ENCODE peak calls at places on chromosomes 6 and 20, in ten cellular contexts. Y is NCI-H2081 treated with DMSO at 0.1 percent for 48 hours, B is AG08396, S is SW 1271, A is suprapubic skin, H is AG09309, G is SW480, R is NCI-H2029 treated with DMSO at 0.1 percent for 48 hours, C is renal cortical epithelial cell, E is Right ventricle myocardium superior. U is an unnamed sample.

GRCh38 chr6:2231438-2231837 is 14.0 kb downstream of the GMDS start:
- DNase-seq in Y (no peak), B (no peak), S (no peak), A (no peak), H (no peak), G (no peak), R (peak), C (peak), E (no peak), U (no peak)

GRCh38 chr6:98880486-98880885 is 46.1 kb downstream of the POU3F2 start:
- DNase-seq in Y (no peak), B (no peak), S (no peak), A (no peak), H (no peak), G (no peak), R (no peak), C (no peak), E (no peak), U (peak)

GRCh38 chr6:23650676-23651075 is 475.3 kb upstream of the NRSN1 start:
- DNase-seq in Y (no peak), B (no peak), S (no peak), A (no peak), H (no peak), G (no peak), R (no peak), C (no peak), E (no peak), U (no peak)

GRCh38 chr6:128487746-128488145 is 32.7 kb downstream of the PTPRK start:
- DNase-seq in Y (no peak), B (no peak), S (no peak), A (no peak), H (no peak), G (no peak), R (no peak), C (peak), E (no peak), U (no peak)

GRCh38 chr6:158057213-158057987 is 75.7 kb downstream of the SYNJ2 start:
- DNase-seq in Y (no peak), B (peak), S (peak), A (peak), H (peak), G (peak), R (no peak), C (peak), E (no peak), U (no peak)

GRCh38 chr6:134722996-134723871 is 226.7 kb downstream of the ALDH8A1 start:
- DNase-seq in Y (peak), B (no peak), S (no peak), A (no peak), H (no peak), G (no peak), R (no peak), C (peak), E (no peak), U (no peak)

GRCh38 chr6:14502551-14502950 is 385.0 kb downstream of the CD83 start:
- DNase-seq in Y (no peak), B (no peak), S (no peak), A (no peak), H (no peak), G (no peak), R (no peak), C (peak), E (no peak), U (no peak)

GRCh38 chr6:43742285-43742684 is 27.7 kb upstream of the VEGFA start:
- DNase-seq in Y (no peak), B (no peak), S (no peak), A (peak), H (no peak), G (no peak), R (no peak), C (no peak), E (no peak), U (no peak)

GRCh38 chr20:1734269-1734858 is 76.8 kb upstream of the SIRPG start:
- DNase-seq in Y (no peak), B (no peak), S (no peak), A (no peak), H (no peak), G (peak), R (no peak), C (peak), E (no peak), U (no peak)

GRCh38 chr6:145137425-145137824 is 597.9 kb downstream of the EPM2A start:
- DNase-seq in Y (no peak), B (no peak), S (no peak), A (no peak), H (no peak), G (no peak), R (no peak), C (peak), E (no peak), U (no peak)

GRCh38 chr6:32627831-32628230 is 9.4 kb upstream of the HLA-DQA1 start:
- DNase-seq in Y (no peak), B (no peak), S (no peak), A (no peak), H (no peak), G (no peak), R (no peak), C (peak), E (no peak), U (peak)

GRCh38 chr6:26240981-26241770 is 123.8 kb upstream of the BTN3A2 start:
- DNase-seq in Y (no peak), B (no peak), S (no peak), A (no peak), H (no peak), G (no peak), R (no peak), C (peak), E (no peak), U (no peak)

GRCh38 chr6:31007694-31008093 is 2.6 kb upstream of the MUC22 start:
- DNase-seq in Y (no peak), B (peak), S (no peak), A (no peak), H (peak), G (peak), R (no peak), C (peak), E (no peak), U (no peak)

GRCh38 chr20:24692429-24693190 is 223.2 kb downstream of the SYNDIG1 start:
- DNase-seq in Y (no peak), B (no peak), S (no peak), A (peak), H (no peak), G (no peak), R (no peak), C (no peak), E (no peak), U (no peak)

GRCh38 chr20:57450419-57450818 is 59.2 kb downstream of the RBM38 start:
- DNase-seq in Y (no peak), B (no peak), S (no peak), A (no peak), H (peak), G (no peak), R (no peak), C (no peak), E (peak), U (peak)

GRCh38 chr20:17407550-17407949 is 123.6 kb downstream of the BFSP1 start:
- DNase-seq in Y (no peak), B (no peak), S (no peak), A (no peak), H (no peak), G (no peak), R (no peak), C (no peak), E (no peak), U (no peak)

GRCh38 chr6:14857501-14857900 is 388.4 kb upstream of the JARID2 start:
- DNase-seq in Y (no peak), B (no peak), S (no peak), A (no peak), H (no peak), G (no peak), R (no peak), C (no peak), E (peak), U (no peak)

GRCh38 chr20:63234693-63235398 is 859 bp upstream of the BIRC7 start:
- DNase-seq in Y (no peak), B (peak), S (no peak), A (no peak), H (no peak), G (peak), R (no peak), C (no peak), E (no peak), U (no peak)

GRCh38 chr6:162733489-162733888 is 5.7 kb downstream of the PACRG start:
- DNase-seq in Y (no peak), B (no peak), S (no peak), A (no peak), H (no peak), G (no peak), R (no peak), C (no peak), E (no peak), U (no peak)

GRCh38 chr20:25061821-25062530 is 4.0 kb upstream of the ACSS1 start:
- DNase-seq in Y (no peak), B (no peak), S (no peak), A (peak), H (no peak), G (no peak), R (no peak), C (no peak), E (no peak), U (no peak)

GRCh38 chr20:45104786-45105185 is 3.9 kb upstream of the KCNS1 start:
- DNase-seq in Y (no peak), B (no peak), S (no peak), A (no peak), H (no peak), G (peak), R (no peak), C (peak), E (no peak), U (no peak)

GRCh38 chr6:159978291-159979135 is 9.6 kb downstream of the IGF2R start:
- DNase-seq in Y (no peak), B (no peak), S (no peak), A (peak), H (no peak), G (peak), R (no peak), C (peak), E (no peak), U (peak)

GRCh38 chr6:148514091-148514850 is 171.6 kb downstream of the SASH1 start:
- DNase-seq in Y (no peak), B (no peak), S (no peak), A (no peak), H (no peak), G (no peak), R (no peak), C (no peak), E (no peak), U (no peak)

GRCh38 chr6:152508477-152508876 is 128.7 kb downstream of the SYNE1 start:
- DNase-seq in Y (no peak), B (no peak), S (no peak), A (no peak), H (no peak), G (no peak), R (no peak), C (no peak), E (no peak), U (no peak)

GRCh38 chr6:64270083-64270482 is 634.5 kb downstream of the PHF3 start:
- DNase-seq in Y (no peak), B (no peak), S (no peak), A (no peak), H (no peak), G (no peak), R (no peak), C (no peak), E (no peak), U (no peak)

GRCh38 chr6:104603108-104603745 is 256.5 kb downstream of the HACE1 start:
- DNase-seq in Y (no peak), B (no peak), S (no peak), A (no peak), H (no peak), G (no peak), R (no peak), C (peak), E (no peak), U (no peak)

GRCh38 chr6:149128489-149129145 is 188.9 kb upstream of the TAB2 start:
- DNase-seq in Y (no peak), B (no peak), S (no peak), A (no peak), H (no peak), G (no peak), R (no peak), C (no peak), E (no peak), U (no peak)

GRCh38 chr6:36129889-36130671 is at the start of gene MAPK13:
- DNase-seq in Y (peak), B (no peak), S (no peak), A (peak), H (no peak), G (peak), R (no peak), C (peak), E (no peak), U (no peak)

GRCh38 chr6:37006793-37007339 is 1.4 kb downstream of the FGD2 start:
- DNase-seq in Y (no peak), B (no peak), S (no peak), A (no peak), H (no peak), G (no peak), R (no peak), C (no peak), E (no peak), U (no peak)

GRCh38 chr6:63787021-63787420 is 151.4 kb downstream of the PHF3 start:
- DNase-seq in Y (no peak), B (no peak), S (no peak), A (no peak), H (peak), G (no peak), R (no peak), C (no peak), E (no peak), U (no peak)

GRCh38 chr6:116682334-116682712 is 1.3 kb downstream of the KPNA5 start:
- DNase-seq in Y (no peak), B (peak), S (no peak), A (no peak), H (no peak), G (no peak), R (peak), C (peak), E (no peak), U (peak)

GRCh38 chr6:1604347-1604990 is 5.2 kb upstream of the FOXC1 start:
- DNase-seq in Y (no peak), B (peak), S (no peak), A (peak), H (no peak), G (peak), R (no peak), C (no peak), E (peak), U (no peak)

GRCh38 chr6:138401960-138402832 is 1.8 kb upstream of the HEBP2 start:
- DNase-seq in Y (no peak), B (no peak), S (no peak), A (no peak), H (no peak), G (no peak), R (no peak), C (no peak), E (no peak), U (no peak)

GRCh38 chr20:63294536-63294900 is 1.5 kb downstream of the COL20A1 start:
- DNase-seq in Y (no peak), B (no peak), S (no peak), A (no peak), H (no peak), G (no peak), R (no peak), C (no peak), E (no peak), U (no peak)

GRCh38 chr6:125781307-125781868 is 9.4 kb upstream of the NCOA7 start:
- DNase-seq in Y (no peak), B (no peak), S (no peak), A (no peak), H (no peak), G (peak), R (peak), C (peak), E (no peak), U (no peak)

GRCh38 chr6:127514396-127515227 is 4.5 kb downstream of the MTCL3 start:
- DNase-seq in Y (no peak), B (peak), S (no peak), A (peak), H (no peak), G (no peak), R (no peak), C (peak), E (peak), U (no peak)

GRCh38 chr6:48098923-48099322 is 12.1 kb downstream of the PTCHD4 start:
- DNase-seq in Y (peak), B (no peak), S (no peak), A (no peak), H (no peak), G (no peak), R (peak), C (no peak), E (no peak), U (no peak)

GRCh38 chr20:59680852-59681251 is 76.5 kb downstream of the PHACTR3 start:
- DNase-seq in Y (no peak), B (no peak), S (no peak), A (no peak), H (no peak), G (no peak), R (no peak), C (no peak), E (no peak), U (no peak)

U was measured in GM12878.